ENCODE peak calls at places on chromosome 12, in five cellular contexts. E, L, U, Q and N are unnamed samples.

GRCh38 chr12:8914716-8915526 is 612 bp downstream of the PHC1 start:
- DNase-seq in Q (no peak), L (peak), E (peak), U (peak), N (peak)

GRCh38 chr12:69566603-69567002 is 18.7 kb upstream of the CCT2 start:
- DNase-seq in E (no peak), U (no peak), Q (no peak), L (no peak), N (no peak)

GRCh38 chr12:52221912-52222457 is 11.1 kb upstream of the KRT7 start:
- DNase-seq in E (peak), U (peak), Q (no peak), L (peak), N (peak)

GRCh38 chr12:68375701-68376469 is 43.7 kb upstream of the MDM1 start:
- DNase-seq in U (no peak), E (no peak), Q (no peak), L (peak), N (no peak)

GRCh38 chr12:33265900-33266299 is 173.7 kb downstream of the SYT10 start:
- DNase-seq in L (no peak), E (no peak), U (no peak), Q (no peak), N (no peak)

GRCh38 chr12:124653169-124653931 is 85.9 kb upstream of the NCOR2 start:
- DNase-seq in U (no peak), L (peak), E (no peak), Q (no peak), N (no peak)

GRCh38 chr12:66129934-66130266 is 650 bp downstream of the LLPH start:
- DNase-seq in E (no peak), L (no peak), U (no peak), Q (no peak), N (no peak)

GRCh38 chr12:49086116-49086515 is 8.5 kb downstream of the DHH start:
- DNase-seq in U (no peak), L (no peak), E (no peak), Q (no peak), N (no peak)

GRCh38 chr12:106226884-106227640 is 20.8 kb downstream of the CKAP4 start:
- DNase-seq in L (no peak), Q (no peak), E (peak), U (peak), N (no peak)

GRCh38 chr12:124077730-124078129 is 104.7 kb downstream of the ZNF664 start:
- DNase-seq in U (no peak), E (no peak), L (no peak), Q (no peak), N (no peak)

GRCh38 chr12:27498761-27499160 is 25.2 kb upstream of the PPFIBP1 start:
- DNase-seq in E (no peak), Q (no peak), L (no peak), U (no peak), N (no peak)

GRCh38 chr12:27525373-27525772 is 1.4 kb downstream of the PPFIBP1 start:
- DNase-seq in E (peak), U (no peak), L (no peak), Q (no peak), N (no peak)

GRCh38 chr12:40692617-40693502 is 621 bp downstream of the CNTN1 start:
- DNase-seq in L (peak), Q (no peak), E (no peak), U (no peak), N (peak)

GRCh38 chr12:113298861-113299545 is 35.9 kb downstream of the SLC8B1 start:
- DNase-seq in E (no peak), Q (no peak), U (no peak), L (no peak), N (no peak)

GRCh38 chr12:67501362-67501761 is 147.2 kb upstream of the DYRK2 start:
- DNase-seq in Q (no peak), E (no peak), U (no peak), L (no peak), N (no peak)

GRCh38 chr12:92155733-92156132 is 10.1 kb upstream of the BTG1 start:
- DNase-seq in U (no peak), Q (no peak), L (no peak), E (no peak), N (no peak)

GRCh38 chr12:132253698-132254480 is 75.5 kb downstream of the GALNT9 start:
- DNase-seq in L (no peak), U (no peak), Q (no peak), E (no peak), N (no peak)